ENCODE peak calls at places on chromosomes 5 and 9, in seven cellular contexts. D is sigmoid colon, P is A549, I is SK-N-SH, K is tibial nerve, Z is stomach, M is transverse colon. A is an unnamed sample.

GRCh38 chr9:122015165-122015821 is 77.8 kb downstream of the TTLL11 start:
- DNase-seq in D (no peak), P (no peak), I (no peak), K (no peak), Z (no peak), M (no peak), A (no peak)

GRCh38 chr9:112439171-112439570 is 47.5 kb upstream of the KIAA1958 start:
- DNase-seq in D (no peak), P (no peak), I (no peak), K (no peak), Z (no peak), M (no peak), A (no peak)

GRCh38 chr9:37952731-37953130 is 48.8 kb upstream of the SLC25A51 start:
- DNase-seq in D (no peak), P (peak), I (no peak), K (no peak), Z (no peak), M (no peak), A (no peak)

GRCh38 chr5:67234671-67235176 is 38.1 kb upstream of the CD180 start:
- DNase-seq in D (no peak), P (no peak), I (no peak), K (no peak), Z (no peak), M (no peak), A (no peak)

GRCh38 chr5:181042722-181043121 is 2.7 kb downstream of the BTNL9 start:
- DNase-seq in D (no peak), P (no peak), I (no peak), K (no peak), Z (no peak), M (no peak), A (no peak)

GRCh38 chr5:170752257-170753215 is 31.0 kb upstream of the GABRP start:
- DNase-seq in D (no peak), P (no peak), I (peak), K (no peak), Z (no peak), M (peak), A (no peak)

GRCh38 chr5:179130101-179130681 is 70.0 kb downstream of the ZNF354C start:
- DNase-seq in D (peak), P (no peak), I (no peak), K (no peak), Z (no peak), M (no peak), A (no peak)

GRCh38 chr9:133991211-133991921 is 758 bp downstream of the VAV2 start:
- DNase-seq in D (peak), P (no peak), I (peak), K (no peak), Z (no peak), M (peak), A (no peak)

GRCh38 chr9:108073823-108074222 is 584.3 kb upstream of the KLF4 start:
- DNase-seq in D (no peak), P (no peak), I (no peak), K (no peak), Z (no peak), M (no peak), A (no peak)

GRCh38 chr9:111298831-111299603 is 31.0 kb downstream of the OR2K2 start:
- DNase-seq in D (peak), P (peak), I (peak), K (peak), Z (no peak), M (peak), A (no peak)

GRCh38 chr5:157108961-157109360 is at the start of gene HAVCR2:
- DNase-seq in D (no peak), P (no peak), I (no peak), K (no peak), Z (peak), M (peak), A (peak)

GRCh38 chr9:107546859-107547258 is 57.3 kb upstream of the KLF4 start:
- DNase-seq in D (no peak), P (no peak), I (no peak), K (no peak), Z (no peak), M (no peak), A (no peak)

GRCh38 chr5:73496984-73497457 is 1.2 kb upstream of the BTF3 start:
- DNase-seq in D (no peak), P (peak), I (peak), K (no peak), Z (no peak), M (no peak), A (no peak)

GRCh38 chr5:17838506-17838905 is 204.2 kb downstream of the TAF11L14 start:
- DNase-seq in D (no peak), P (no peak), I (no peak), K (no peak), Z (no peak), M (no peak), A (no peak)

GRCh38 chr9:95204710-95205109 is 112.8 kb downstream of the FANCC start:
- DNase-seq in D (no peak), P (no peak), I (no peak), K (no peak), Z (no peak), M (no peak), A (no peak)

GRCh38 chr9:16202221-16202620 is 649.4 kb downstream of the CCDC171 start:
- DNase-seq in D (no peak), P (no peak), I (no peak), K (no peak), Z (no peak), M (no peak), A (no peak)

GRCh38 chr5:77893225-77893860 is 117.2 kb upstream of the TBCA start:
- DNase-seq in D (no peak), P (peak), I (no peak), K (no peak), Z (no peak), M (no peak), A (no peak)

GRCh38 chr9:37037744-37038640 is 3.9 kb upstream of the PAX5 start:
- DNase-seq in D (no peak), P (no peak), I (peak), K (no peak), Z (no peak), M (peak), A (no peak)

GRCh38 chr9:121622842-121623203 is 28.6 kb upstream of the DAB2IP start:
- DNase-seq in D (no peak), P (no peak), I (no peak), K (no peak), Z (no peak), M (no peak), A (no peak)

GRCh38 chr5:123174916-123175481 is 86.0 kb downstream of the PRDM6 start:
- DNase-seq in D (no peak), P (no peak), I (no peak), K (no peak), Z (no peak), M (no peak), A (no peak)

GRCh38 chr5:53099546-53099945 is 10.0 kb downstream of the MOCS2 start:
- DNase-seq in D (no peak), P (no peak), I (no peak), K (no peak), Z (no peak), M (no peak), A (no peak)

GRCh38 chr5:126780165-126780827 is 3.4 kb downstream of the LMNB1 start:
- DNase-seq in D (no peak), P (peak), I (peak), K (no peak), Z (peak), M (peak), A (no peak)

GRCh38 chr9:34176089-34176488 is 2.8 kb upstream of the UBAP1 start:
- DNase-seq in D (no peak), P (no peak), I (no peak), K (no peak), Z (no peak), M (no peak), A (no peak)

GRCh38 chr5:161549106-161549505 is 2.6 kb upstream of the GABRB2 start:
- DNase-seq in D (no peak), P (no peak), I (no peak), K (no peak), Z (no peak), M (no peak), A (no peak)

GRCh38 chr5:146447734-146448380 is 724 bp downstream of the TCERG1 start:
- DNase-seq in D (no peak), P (no peak), I (no peak), K (no peak), Z (no peak), M (peak), A (no peak)

GRCh38 chr9:91714874-91715615 is 235.0 kb downstream of the ROR2 start:
- DNase-seq in D (no peak), P (no peak), I (no peak), K (no peak), Z (no peak), M (no peak), A (no peak)

GRCh38 chr5:32508806-32509805 is 64.6 kb upstream of the ZFR start:
- DNase-seq in D (no peak), P (no peak), I (no peak), K (no peak), Z (no peak), M (no peak), A (no peak)

GRCh38 chr9:85425153-85425611 is 316.6 kb downstream of the AGTPBP1 start:
- DNase-seq in D (no peak), P (peak), I (peak), K (peak), Z (peak), M (peak), A (no peak)

GRCh38 chr9:129143461-129143927 is 32.3 kb downstream of the PTPA start:
- DNase-seq in D (peak), P (no peak), I (no peak), K (no peak), Z (no peak), M (peak), A (no peak)

DNA sequence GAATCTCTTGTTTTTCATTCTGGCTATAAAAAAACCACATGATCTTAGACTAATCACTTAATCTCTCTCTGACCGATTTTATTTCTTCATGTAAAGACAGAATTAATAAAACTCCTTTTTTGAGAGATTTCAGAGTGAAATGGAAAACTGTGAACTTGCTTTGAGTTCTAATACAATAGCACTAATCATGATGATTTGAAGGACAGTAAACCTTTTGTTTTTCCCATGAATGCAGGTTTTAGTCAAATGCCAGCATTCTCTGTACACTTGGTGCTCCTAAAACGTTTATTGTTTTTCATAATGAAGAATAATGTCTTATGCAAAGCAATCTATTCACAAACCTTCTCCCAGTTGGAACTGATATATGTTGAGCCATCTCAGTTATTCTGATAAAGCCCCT is 86.8 kb downstream of the SLC24A2 start:
- DNase-seq in D (no peak), P (no peak), I (no peak), K (no peak), Z (no peak), M (no peak), A (no peak)
- TF ChIP-seq EP300 in D (no peak), P (no peak), I (no peak), K (no peak), Z (no peak), M (no peak), A (no peak)

DNA sequence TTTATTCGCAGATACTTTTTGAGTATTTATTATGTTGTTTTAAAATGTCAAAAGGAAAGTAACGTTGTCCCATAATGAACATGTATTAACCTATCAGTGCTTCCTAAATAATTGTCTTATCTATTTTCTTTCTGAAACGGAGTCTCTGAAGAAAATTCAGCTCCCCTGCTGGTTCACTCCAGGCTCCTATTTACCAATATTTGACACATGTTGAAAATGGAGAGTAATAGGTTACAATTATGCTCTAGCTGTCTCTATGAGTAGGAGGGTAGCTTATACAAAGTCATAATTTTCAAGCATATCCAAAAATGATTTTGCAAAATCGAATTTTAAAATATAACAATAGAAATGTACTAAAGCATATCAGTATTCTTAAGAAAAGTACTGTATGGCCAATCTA is 844.1 kb downstream of the CDH18 start:
- DNase-seq in D (no peak), P (no peak), I (no peak), K (no peak), Z (no peak), M (no peak), A (no peak)
- TF ChIP-seq EP300 in D (no peak), P (no peak), I (no peak), K (no peak), Z (no peak), M (no peak), A (no peak)

DNA sequence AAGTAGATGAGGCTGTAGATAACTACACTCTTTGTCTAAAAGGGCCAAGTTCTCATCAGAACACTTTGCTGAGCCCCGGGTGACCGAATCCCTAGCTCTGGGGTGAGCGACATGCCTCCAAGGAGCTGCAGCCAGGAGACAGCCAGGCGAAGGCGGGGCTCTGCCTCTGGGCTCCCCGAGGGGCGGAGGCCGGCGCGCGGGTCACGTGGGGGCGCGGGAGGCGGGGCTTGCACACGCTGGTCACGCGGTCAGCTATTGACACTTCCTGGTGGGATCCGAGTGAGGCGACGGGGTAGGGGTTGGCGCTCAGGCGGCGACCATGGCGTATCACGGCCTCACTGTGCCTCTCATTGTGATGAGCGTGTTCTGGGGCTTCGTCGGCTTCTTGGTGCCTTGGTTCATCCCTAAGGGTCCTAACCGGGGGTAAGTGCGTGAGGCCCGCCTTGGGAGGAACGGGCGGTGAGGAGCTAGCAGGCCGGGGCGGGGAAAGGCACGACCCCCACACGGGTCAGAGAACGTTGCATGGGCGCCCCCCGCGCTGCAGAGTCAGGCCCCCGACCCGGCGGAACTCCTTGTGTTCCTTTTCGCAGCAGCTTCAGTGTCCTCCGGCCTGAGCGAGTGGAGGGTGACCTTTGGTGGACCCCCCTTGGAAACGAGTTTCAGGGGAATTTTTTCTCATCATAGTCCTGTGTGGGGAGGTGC is at the start of gene ATP6V0E1:
- DNase-seq in D (peak), P (peak), I (peak), K (peak), Z (peak), M (peak), A (peak)
- TF ChIP-seq EP300 in D (no peak), P (no peak), I (no peak), K (peak), Z (no peak), M (no peak), A (no peak)

GRCh38 chr5:9621379-9621903 is 8.7 kb downstream of the TAS2R1 start:
- DNase-seq in D (no peak), P (no peak), I (peak), K (no peak), Z (no peak), M (no peak), A (no peak)
- TF ChIP-seq EP300 in D (no peak), P (no peak), I (no peak), K (no peak), Z (no peak), M (no peak), A (no peak)

A was measured in esophagus muscularis mucosa.